ENCODE peak calls at places on chromosomes 6 and 20, in four cellular contexts. Z, L, E and Y are unnamed samples.

GRCh38 chr6:303948-304558 is 11.8 kb downstream of the DUSP22 start:
- DNase-seq in E (no peak), Z (no peak), L (no peak), Y (no peak)

GRCh38 chr20:31560900-31561598 is 44.0 kb upstream of the ID1 start:
- DNase-seq in L (peak; percentile 97), Z (no peak), E (no peak), Y (no peak)

GRCh38 chr6:157014871-157015270 is 237.7 kb downstream of the ARID1B start:
- DNase-seq in Z (no peak), L (no peak), E (no peak), Y (no peak)

GRCh38 chr6:1774541-1774940 is 164.8 kb downstream of the FOXC1 start:
- DNase-seq in L (peak; percentile 64), E (no peak), Z (no peak), Y (no peak)

GRCh38 chr6:49978332-49979226 is 9.2 kb upstream of the DEFB113 start:
- DNase-seq in E (no peak), L (no peak), Z (no peak), Y (no peak)

GRCh38 chr20:10079964-10080363 is 45.2 kb downstream of the ANKEF1 start:
- DNase-seq in E (no peak), Z (no peak), L (peak; percentile 91), Y (no peak)

GRCh38 chr6:132673376-132674094 is 14.6 kb upstream of the TAAR1 start:
- DNase-seq in Z (no peak), L (no peak), E (no peak), Y (no peak)

GRCh38 chr20:41696428-41696827 is 78.3 kb upstream of the CHD6 start:
- DNase-seq in E (no peak), L (peak; percentile 4), Z (no peak), Y (no peak)

GRCh38 chr20:59650418-59650817 is 46.1 kb downstream of the PHACTR3 start:
- DNase-seq in E (no peak), Z (no peak), L (no peak), Y (no peak)

GRCh38 chr6:34465551-34466241 is at the start of gene PACSIN1:
- DNase-seq in E (no peak), L (peak; percentile 22), Z (no peak), Y (peak; percentile 55)

GRCh38 chr20:35263609-35264223 is 14.2 kb downstream of the MMP24OS start:
- DNase-seq in L (no peak), Z (peak; percentile 83), E (no peak), Y (no peak)

GRCh38 chr20:15643713-15644112 is 929.5 kb downstream of the KIF16B start:
- DNase-seq in Z (no peak), E (no peak), L (peak; percentile 44), Y (no peak)

GRCh38 chr20:8357703-8358102 is 225.6 kb downstream of the PLCB1 start:
- DNase-seq in E (no peak), L (no peak), Z (no peak), Y (no peak)

GRCh38 chr20:24950128-24950835 is 1.2 kb downstream of the CST7 start:
- DNase-seq in L (no peak), Z (no peak), E (no peak), Y (no peak)

GRCh38 chr6:134105903-134106302 is 53.5 kb upstream of the SLC2A12 start:
- DNase-seq in L (no peak), Z (no peak), E (no peak), Y (no peak)

GRCh38 chr20:13494019-13494418 is 144.7 kb downstream of the TASP1 start:
- DNase-seq in L (peak; percentile 54), E (no peak), Z (no peak), Y (no peak)

GRCh38 chr6:45923831-45924391 is 91.7 kb downstream of the CLIC5 start:
- DNase-seq in L (peak; percentile 70), E (no peak), Z (no peak), Y (peak; percentile 11)

DNA sequence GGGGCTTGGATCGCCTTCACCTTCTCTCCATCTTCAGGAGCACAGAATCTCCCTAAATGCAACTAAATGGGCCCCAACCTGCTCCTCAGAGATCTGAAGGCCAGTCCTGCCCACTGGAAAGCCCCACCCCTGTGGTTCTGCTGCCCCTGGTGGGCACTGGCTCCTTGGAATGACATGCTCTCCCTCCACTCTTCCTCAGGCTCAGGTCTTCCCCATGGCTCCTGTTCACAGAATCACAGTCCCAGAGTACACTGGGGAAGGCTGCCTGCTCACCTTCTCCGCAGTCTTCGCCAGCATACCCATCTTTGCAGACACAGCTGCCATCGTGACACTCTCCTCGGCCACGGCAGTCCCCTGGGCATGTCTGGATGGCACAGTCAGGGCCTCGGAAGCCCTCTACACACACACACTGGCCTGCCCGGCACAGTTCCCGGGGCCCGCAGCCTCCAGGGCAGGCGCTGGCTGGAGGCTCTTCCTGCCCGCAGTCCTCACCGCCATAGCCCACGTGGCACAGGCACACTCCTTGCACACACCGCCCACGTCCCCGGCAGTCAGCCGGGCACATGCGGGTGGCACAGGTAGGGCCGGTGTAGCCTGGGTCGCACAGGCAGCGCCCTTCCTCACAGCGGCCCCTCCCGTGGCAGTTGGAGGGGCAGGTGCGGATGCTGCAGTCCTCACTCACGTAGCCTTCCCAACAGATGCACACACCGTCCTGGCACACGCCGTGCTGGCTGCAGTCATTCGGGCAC is 13.6 kb downstream of the TNXB start:
- DNase-seq in L (no peak), Z (no peak), E (no peak), Y (no peak)
- TF ChIP-seq CTCF in L (no peak), Z (no peak), E (no peak), Y (no peak)

DNA sequence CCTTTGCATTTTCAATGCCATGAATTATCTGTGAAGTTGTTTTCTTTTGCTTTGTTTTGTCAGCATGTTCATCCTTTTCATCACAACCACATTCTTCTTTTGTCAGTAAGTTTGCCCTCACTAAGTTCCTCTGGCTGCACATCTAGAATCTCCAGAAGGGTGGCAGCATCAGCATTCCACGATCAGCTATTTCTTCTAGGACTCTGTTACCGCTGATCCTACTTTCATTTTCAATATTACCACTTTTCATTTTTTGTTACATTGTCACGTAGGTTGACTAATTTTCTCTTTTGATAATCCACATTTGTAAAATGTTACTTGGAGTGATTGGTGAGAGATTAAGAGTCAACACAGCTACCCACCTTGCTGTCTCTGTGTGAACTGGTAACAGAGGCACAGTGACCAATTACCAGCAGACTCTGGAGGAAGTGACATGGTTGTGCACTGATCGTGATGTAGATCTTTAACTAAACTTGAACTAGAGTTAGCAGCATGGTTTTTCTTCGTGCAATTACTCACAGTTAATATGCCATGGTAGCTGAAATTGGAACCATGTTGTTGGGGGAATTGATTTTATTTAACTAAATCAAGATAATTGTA is 307.9 kb upstream of the SLC35B3 start:
- DNase-seq in L (peak; percentile 52), Z (no peak), E (no peak), Y (no peak)
- TF ChIP-seq CTCF in L (no peak), Z (no peak), E (no peak), Y (no peak)

DNA sequence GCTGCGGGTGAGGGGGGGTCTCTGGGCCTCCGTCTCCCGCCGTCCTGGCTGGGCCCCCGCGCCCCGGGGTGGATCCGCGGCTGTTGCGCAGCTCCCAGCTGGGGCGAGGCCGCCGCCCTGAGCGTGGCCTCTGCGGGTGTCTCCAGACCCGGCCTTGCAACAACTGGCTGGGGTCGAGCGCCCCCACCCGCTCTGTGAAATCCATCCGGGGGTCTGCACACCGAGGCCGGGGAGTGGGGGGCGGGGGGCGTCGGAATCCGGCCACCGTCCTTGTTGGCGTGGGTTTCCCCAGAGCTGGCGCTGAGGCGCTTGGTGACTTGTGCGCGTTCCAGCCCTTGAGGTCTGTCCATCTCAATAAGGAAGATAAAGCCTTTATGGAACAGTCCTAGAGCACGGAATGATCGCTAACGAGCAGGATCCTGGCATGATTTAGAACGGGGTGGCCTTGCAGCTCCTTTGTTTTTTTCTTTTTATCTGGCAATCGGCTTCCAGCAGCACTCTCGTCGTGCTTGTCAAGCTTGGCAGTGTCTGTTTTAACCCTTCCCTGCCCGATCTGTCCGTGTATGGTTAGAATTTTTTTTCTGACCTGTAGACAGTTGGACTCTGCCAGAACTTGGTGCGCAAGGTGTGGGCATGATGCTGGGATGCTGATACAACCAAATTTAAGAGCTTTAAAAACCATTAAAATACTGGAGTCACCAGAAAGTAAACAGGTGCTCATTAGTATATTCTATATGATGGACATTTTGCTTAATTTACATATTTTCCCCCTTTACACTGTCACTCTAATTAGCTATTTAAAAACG is 675 bp downstream of the DSTN start:
- DNase-seq in E (peak; percentile 42), Z (peak; percentile 46), L (peak; percentile 62), Y (no peak)
- TF ChIP-seq CTCF in E (no peak), Z (no peak), L (no peak), Y (no peak)

DNA sequence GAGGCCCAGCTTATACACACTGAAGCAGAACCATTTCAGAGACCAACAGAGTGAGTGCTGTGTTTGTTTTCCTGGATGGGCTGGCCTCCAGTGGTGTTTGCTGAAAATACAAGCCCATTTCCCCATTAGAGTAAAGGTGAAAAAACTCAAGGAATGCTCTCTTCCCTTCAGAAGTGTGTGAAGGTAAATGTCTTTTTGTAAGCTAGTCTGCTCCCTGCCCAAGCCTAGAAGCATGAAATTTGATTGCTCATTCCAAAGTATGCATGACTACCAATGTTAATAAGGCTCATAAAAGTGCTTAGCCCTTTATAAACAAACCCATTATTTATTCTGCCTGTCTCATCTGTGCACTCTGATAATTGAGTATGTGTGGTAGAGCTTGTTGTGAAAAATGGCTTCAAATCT is 59.1 kb downstream of the ADGRF1 start:
- DNase-seq in L (peak; percentile 73), E (no peak), Z (no peak), Y (no peak)
- TF ChIP-seq CTCF in L (no peak), E (no peak), Z (no peak), Y (no peak)

DNA sequence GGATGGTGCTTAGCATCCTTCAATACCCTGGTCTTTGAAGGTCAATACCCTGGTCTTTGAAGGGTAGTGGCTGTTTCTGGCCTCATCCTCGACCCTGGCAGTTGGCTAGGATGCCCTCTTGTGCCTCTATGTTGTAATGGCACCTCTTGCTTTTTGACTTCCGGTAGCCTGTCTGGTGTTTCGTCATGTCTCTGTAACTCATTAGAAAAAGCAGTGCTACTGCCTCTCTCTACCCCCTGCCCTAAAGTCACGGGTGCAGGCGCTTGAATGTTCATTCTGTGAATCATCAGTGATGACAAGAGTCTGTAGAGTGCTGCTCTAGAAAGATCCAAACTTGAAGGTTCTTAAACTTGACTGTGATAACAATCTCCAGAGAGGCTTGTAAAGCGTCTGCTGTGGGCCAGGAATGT is 28.3 kb downstream of the RSPO4 start:
- DNase-seq in Z (peak; percentile 41), L (peak; percentile 56), E (no peak), Y (no peak)
- TF ChIP-seq CTCF in Z (peak; percentile 23), L (peak; percentile 36), E (no peak), Y (peak; percentile 31)

DNA sequence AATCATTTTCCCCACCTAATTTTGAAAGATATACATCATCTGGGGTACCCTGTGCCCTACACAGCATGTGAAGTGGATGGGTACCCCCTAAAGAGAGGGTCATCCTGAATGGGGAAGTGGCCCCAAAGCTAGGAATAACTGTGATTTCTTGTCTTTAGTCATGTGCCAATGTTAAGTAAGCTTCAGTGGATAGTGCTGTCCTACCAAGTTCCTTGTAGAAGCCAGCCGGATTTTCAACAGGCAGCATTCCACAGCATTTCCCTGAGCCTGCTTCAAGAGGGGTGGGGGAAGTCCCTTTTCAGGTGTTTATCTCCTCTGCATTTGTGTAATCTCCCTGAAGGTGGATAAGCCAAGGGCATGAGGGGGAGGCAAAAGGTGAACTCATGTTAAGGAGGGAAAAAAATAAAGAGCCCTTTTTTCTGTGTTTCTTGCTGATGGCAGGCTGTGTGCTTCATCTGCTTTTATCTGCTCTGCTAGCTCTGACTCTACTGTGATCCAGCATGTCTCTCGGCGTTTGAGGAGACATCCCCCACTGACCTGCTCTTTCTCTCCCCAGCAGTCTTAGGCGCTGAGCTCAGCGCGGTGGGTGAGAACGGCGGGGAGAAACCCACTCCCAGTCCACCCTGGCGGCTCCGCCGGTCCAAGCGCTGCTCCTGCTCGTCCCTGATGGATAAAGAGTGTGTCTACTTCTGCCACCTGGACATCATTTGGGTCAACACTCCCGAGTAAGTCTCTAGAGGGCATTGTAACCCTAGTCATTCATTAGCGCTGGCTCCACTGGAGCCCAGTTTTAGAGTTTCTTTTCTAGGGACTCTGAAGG is 1.8 kb downstream of the EDN1 start:
- DNase-seq in E (no peak), Z (no peak), L (peak; percentile 80), Y (no peak)
- TF ChIP-seq CTCF in E (no peak), Z (no peak), L (peak; percentile 26), Y (no peak)